ENCODE peak calls at places on chromosomes 4 and X, in nine cellular contexts. T is amniotic stem cell, H is body of pancreas, F is amygdala, Z is ACHN, P is aorta, R is epithelial cell of proximal tubule, U is neural crest cell, X is ureter. O is an unnamed sample.

GRCh38 chrX:118976599-118977340 is 2.4 kb downstream of the LONRF3 start:
- DNase-seq in T (no peak), H (peak; percentile 60), F (peak; percentile 13), Z (peak; percentile 62), P (peak; percentile 74), R (no peak), U (no peak), X (peak; percentile 74), O (peak; percentile 79)

GRCh38 chr4:51843309-51844156 is 580 bp downstream of the DCUN1D4 start:
- DNase-seq in T (peak; percentile 48), H (peak; percentile 65), F (peak; percentile 66), Z (peak; percentile 70), P (peak; percentile 82), R (no peak), U (peak; percentile 52), X (peak; percentile 81), O (peak; percentile 39)

GRCh38 chr4:94924566-94924965 is 166.8 kb downstream of the BMPR1B start:
- DNase-seq in T (no peak), H (no peak), F (no peak), Z (no peak), P (no peak), R (no peak), U (no peak), X (no peak), O (no peak)

GRCh38 chr4:137961051-137961438 is 281.1 kb downstream of the SLC7A11 start:
- DNase-seq in T (peak; percentile 20), H (no peak), F (peak; percentile 1), Z (no peak), P (peak; percentile 30), R (peak; percentile 32), U (no peak), X (no peak), O (no peak)

GRCh38 chrX:72029473-72030411 is 102.0 kb downstream of the RTL5 start:
- DNase-seq in T (peak; percentile 29), H (no peak), F (no peak), Z (peak; percentile 5), P (no peak), R (no peak), U (no peak), X (peak; percentile 42), O (peak; percentile 41)

GRCh38 chr4:176238819-176239218 is 30.2 kb downstream of the ASB5 start:
- DNase-seq in T (no peak), H (no peak), F (no peak), Z (no peak), P (no peak), R (no peak), U (no peak), X (no peak), O (no peak)

GRCh38 chrX:154417157-154417556 is 5.8 kb downstream of the TAFAZZIN start:
- DNase-seq in T (no peak), H (no peak), F (no peak), Z (no peak), P (no peak), R (no peak), U (no peak), X (no peak), O (no peak)

GRCh38 chrX:20313889-20314288 is 47.2 kb upstream of the RPS6KA3 start:
- DNase-seq in T (no peak), H (no peak), F (no peak), Z (no peak), P (no peak), R (no peak), U (no peak), X (no peak), O (no peak)

GRCh38 chr4:55398461-55398860 is 2.7 kb downstream of the TMEM165 start:
- DNase-seq in T (no peak), H (no peak), F (no peak), Z (peak; percentile 9), P (no peak), R (peak; percentile 51), U (no peak), X (no peak), O (no peak)

GRCh38 chr4:89868261-89868660 is 26.4 kb upstream of the MMRN1 start:
- DNase-seq in T (no peak), H (no peak), F (no peak), Z (no peak), P (no peak), R (no peak), U (no peak), X (no peak), O (no peak)

O was measured in Calu3.